ENCODE peak calls at places on chromosomes 12 and 14, in nine cellular contexts. E is stimulated activated CD4-positive, alpha-beta T cell treated with anti-CD3 and anti-CD28 coated beads, Interleukin-4, amount 100 ng/mL, for 48 hours; G is A673; R is OCI-LY7; I is Daoy; Q is HS-5; X is germinal center; Z is SK-MEL-5; H is cardiac fibroblast. J is an unnamed sample.

GRCh38 chr12:31929140-31929526 is 30.1 kb upstream of the RESF1 start:
- DNase-seq in E (no peak), X (no peak), R (no peak), Z (no peak), G (no peak), H (no peak), I (no peak), Q (no peak), J (no peak)

GRCh38 chr12:128684357-128684756 is 139.4 kb downstream of the SLC15A4 start:
- DNase-seq in G (no peak), X (no peak), H (no peak), Q (no peak), E (no peak), Z (no peak), R (no peak), I (no peak), J (no peak)

GRCh38 chr14:21917699-21918436 is 244.2 kb upstream of the OR4E1 start:
- DNase-seq in E (no peak), I (peak; percentile 66), R (peak; percentile 89), X (peak; percentile 32), G (peak; percentile 68), H (peak; percentile 66), Z (peak; percentile 71), Q (no peak), J (peak; percentile 70)

GRCh38 chr14:55074662-55075061 is 23.2 kb downstream of the MAPK1IP1L start:
- DNase-seq in E (no peak), G (no peak), H (peak; percentile 27), Z (no peak), X (no peak), Q (no peak), R (peak; percentile 43), I (peak; percentile 26), J (no peak)

GRCh38 chr14:92565718-92566115 is 52.1 kb downstream of the RIN3 start:
- DNase-seq in E (no peak), G (no peak), R (no peak), Z (no peak), X (no peak), H (no peak), I (no peak), Q (no peak), J (no peak)

GRCh38 chr14:37172024-37172869 is at the start of gene SLC25A21:
- DNase-seq in R (no peak), G (peak; percentile 91), X (peak; percentile 1), Q (no peak), I (peak; percentile 91), E (peak; percentile 0), H (peak; percentile 86), Z (peak; percentile 73), J (peak; percentile 83)

GRCh38 chr12:120055231-120055630 is 61.3 kb downstream of the RAB35 start:
- DNase-seq in R (no peak), H (peak; percentile 13), E (no peak), X (no peak), Z (no peak), G (peak; percentile 9), I (no peak), Q (peak; percentile 56), J (no peak)

GRCh38 chr14:25009891-25010290 is 40.1 kb downstream of the STXBP6 start:
- DNase-seq in Z (no peak), Q (peak; percentile 63), R (no peak), H (peak; percentile 7), G (no peak), E (no peak), X (no peak), I (peak; percentile 20), J (peak; percentile 34)

GRCh38 chr12:122865268-122866231 is 30.3 kb downstream of the HIP1R start:
- DNase-seq in I (no peak), Z (peak; percentile 40), R (peak; percentile 71), G (no peak), Q (no peak), X (peak; percentile 53), H (no peak), E (no peak), J (peak; percentile 64)

GRCh38 chr14:69105326-69105725 is 47.6 kb downstream of the DCAF5 start:
- DNase-seq in E (no peak), R (no peak), Z (no peak), H (peak; percentile 86), X (no peak), Q (no peak), I (peak; percentile 61), G (no peak), J (no peak)

GRCh38 chr14:56482306-56482705 is 97.3 kb upstream of the TMEM260 start:
- DNase-seq in E (no peak), G (peak; percentile 53), Q (no peak), X (peak; percentile 4), H (peak; percentile 40), R (no peak), I (peak; percentile 30), Z (peak; percentile 53), J (peak; percentile 22)

GRCh38 chr14:35155962-35156361 is 33.6 kb downstream of the PRORP start:
- DNase-seq in Z (peak; percentile 14), R (peak; percentile 33), Q (no peak), G (peak; percentile 72), I (peak; percentile 81), X (peak; percentile 20), H (peak; percentile 80), E (no peak), J (peak; percentile 3)

GRCh38 chr14:24334431-24335271 is at the start of gene ADCY4:
- DNase-seq in Z (no peak), E (no peak), G (no peak), Q (no peak), X (no peak), I (no peak), R (no peak), H (peak; percentile 18), J (no peak)

J was measured in hepatocyte.